ENCODE peak calls at places on chromosomes 16 and 17, in nine cellular contexts. V, C, A, P, S, U, I, K and L are unnamed samples.

GRCh38 chr17:27491713-27492190 is 35.5 kb downstream of the KSR1 start:
- DNase-seq in S (peak), I (no peak), K (no peak), V (no peak), C (no peak), P (no peak), U (peak), A (no peak), L (no peak)

GRCh38 chr17:15171433-15172047 is 93.6 kb downstream of the PMP22 start:
- DNase-seq in S (peak), U (peak), K (peak), A (peak), I (peak), P (no peak), C (peak), V (peak), L (peak)

GRCh38 chr17:9907883-9908648 is 3.0 kb upstream of the RCVRN start:
- DNase-seq in P (no peak), I (no peak), U (no peak), S (no peak), V (peak), A (no peak), K (peak), C (no peak), L (no peak)

GRCh38 chr16:87956771-87957279 is 5.6 kb downstream of the BANP start:
- DNase-seq in P (no peak), S (no peak), C (no peak), I (no peak), V (peak), K (no peak), U (no peak), A (no peak), L (no peak)

GRCh38 chr17:74779948-74780400 is 3.8 kb upstream of the NAT9 start:
- DNase-seq in C (no peak), I (no peak), S (no peak), U (no peak), K (no peak), V (no peak), P (no peak), A (peak), L (peak)

GRCh38 chr16:58118801-58119508 is 10.2 kb downstream of the CFAP20 start:
- DNase-seq in C (no peak), K (no peak), I (no peak), U (no peak), P (no peak), S (no peak), V (peak), A (no peak), L (no peak)

GRCh38 chr16:4387769-4388168 is 16.1 kb downstream of the VASN start:
- DNase-seq in P (no peak), V (no peak), U (no peak), A (no peak), K (no peak), S (peak), C (peak), I (no peak), L (no peak)

GRCh38 chr16:66373667-66374066 is 7.2 kb downstream of the CDH5 start:
- DNase-seq in K (no peak), U (no peak), V (no peak), P (no peak), A (no peak), C (no peak), I (no peak), S (no peak), L (no peak)

GRCh38 chr16:60979119-60979518 is 1057.1 kb downstream of the CDH8 start:
- DNase-seq in K (no peak), S (no peak), U (no peak), C (peak), A (no peak), P (no peak), I (no peak), V (no peak), L (no peak)

GRCh38 chr16:67164599-67165061 is at the start of gene HSF4:
- DNase-seq in A (peak), K (no peak), U (peak), I (peak), V (no peak), S (peak), C (peak), P (no peak), L (no peak)

GRCh38 chr17:57889892-57890856 is 40.3 kb upstream of the MRPS23 start:
- DNase-seq in K (no peak), I (peak), S (peak), C (peak), U (peak), V (peak), A (peak), P (no peak), L (peak)

GRCh38 chr16:11136600-11136999 is 119.4 kb downstream of the SOCS1 start:
- DNase-seq in U (peak), I (no peak), C (peak), K (no peak), S (peak), V (no peak), A (no peak), P (no peak), L (no peak)

GRCh38 chr17:44354582-44355309 is 8.9 kb downstream of the FAM171A2 start:
- DNase-seq in K (no peak), A (peak), P (no peak), V (no peak), C (peak), U (no peak), S (peak), I (no peak), L (no peak)

GRCh38 chr17:77184474-77184873 is 43.7 kb downstream of the SEC14L1 start:
- DNase-seq in K (no peak), A (no peak), V (no peak), U (no peak), P (no peak), I (no peak), S (no peak), C (no peak), L (no peak)

GRCh38 chr17:59436900-59437299 is 105.4 kb downstream of the YPEL2 start:
- DNase-seq in S (no peak), P (no peak), C (peak), K (no peak), A (no peak), I (no peak), U (no peak), V (no peak), L (no peak)

GRCh38 chr17:38511126-38512108 is 83.2 kb downstream of the ARHGAP23 start:
- DNase-seq in C (no peak), V (peak), I (no peak), K (no peak), A (no peak), U (no peak), P (no peak), S (no peak), L (no peak)

GRCh38 chr17:80291260-80291659 is 30.6 kb downstream of the RNF213 start:
- DNase-seq in P (no peak), C (no peak), A (no peak), V (no peak), U (no peak), K (no peak), S (no peak), I (no peak), L (no peak)

GRCh38 chr17:142102-142661 is 4.8 kb downstream of the SCGB1C2 start:
- DNase-seq in I (peak), A (no peak), U (no peak), C (peak), V (peak), K (no peak), P (no peak), S (peak), L (peak)

GRCh38 chr17:81806461-81807209 is 2.7 kb downstream of the GCGR start:
- DNase-seq in V (no peak), I (no peak), A (no peak), S (no peak), K (no peak), C (no peak), U (no peak), P (no peak), L (no peak)

GRCh38 chr17:77320501-77321256 is 179.9 kb downstream of the SEC14L1 start:
- DNase-seq in P (no peak), S (no peak), I (no peak), K (no peak), A (peak), C (peak), V (no peak), U (no peak), L (peak)

GRCh38 chr16:4390266-4391260 is 18.9 kb downstream of the VASN start:
- DNase-seq in I (no peak), S (no peak), C (no peak), V (no peak), A (no peak), K (no peak), P (no peak), U (no peak), L (no peak)

GRCh38 chr17:3667366-3668278 is 756 bp downstream of the TAX1BP3 start:
- DNase-seq in U (peak), A (peak), S (peak), V (peak), C (peak), I (peak), K (peak), P (no peak), L (peak)

GRCh38 chr16:54538241-54538640 is 251.7 kb upstream of the IRX3 start:
- DNase-seq in K (no peak), A (no peak), I (no peak), P (no peak), V (no peak), S (no peak), C (no peak), U (no peak), L (no peak)

GRCh38 chr16:30740364-30741251 is 7.6 kb upstream of the PHKG2 start:
- DNase-seq in C (peak), I (peak), V (peak), S (peak), P (no peak), K (peak), U (peak), A (peak), L (peak)

GRCh38 chr17:69960755-69961154 is 114.3 kb upstream of the KCNJ16 start:
- DNase-seq in A (no peak), K (peak), C (no peak), U (peak), I (peak), V (no peak), S (peak), P (no peak), L (no peak)

GRCh38 chr17:40561871-40562611 is 3.2 kb downstream of the CCR7 start:
- DNase-seq in K (no peak), A (no peak), U (no peak), S (peak), V (no peak), I (no peak), P (no peak), C (no peak), L (no peak)

GRCh38 chr16:2296662-2297505 is 29.0 kb upstream of the RNPS1 start:
- DNase-seq in U (peak), C (no peak), S (peak), A (no peak), V (no peak), I (no peak), P (no peak), K (no peak), L (no peak)

GRCh38 chr16:85697441-85697840 is 8.7 kb upstream of the GINS2 start:
- DNase-seq in C (no peak), A (no peak), S (no peak), V (no peak), I (no peak), K (no peak), U (no peak), P (no peak), L (no peak)

GRCh38 chr16:53052519-53053501 is at the start of gene CHD9NB:
- DNase-seq in I (peak), C (no peak), S (peak), V (peak), K (no peak), A (peak), U (peak), P (no peak), L (no peak)
- TF ChIP-seq POLR2A in I (peak), C (no peak), S (no peak), V (no peak), K (no peak), A (no peak), U (no peak), P (no peak), L (no peak)

DNA sequence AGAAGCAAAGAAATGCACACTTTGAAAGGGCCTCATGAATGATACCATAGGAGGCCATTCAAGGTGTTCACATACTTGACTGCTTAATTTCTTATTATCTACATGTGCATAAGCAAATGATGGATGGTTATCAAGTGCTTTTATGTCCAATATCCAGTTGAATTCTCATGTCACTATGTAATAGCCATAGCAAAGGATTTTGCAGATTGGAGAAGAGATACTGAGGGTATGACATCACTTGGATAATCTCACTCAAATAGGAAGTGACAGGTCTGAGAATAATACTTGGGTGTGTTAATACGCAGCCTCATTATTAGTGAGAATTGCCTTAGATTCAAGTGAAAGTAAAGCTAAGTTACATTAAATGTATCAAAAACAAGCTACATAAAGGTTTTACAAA is 1208.6 kb downstream of the CDH11 start:
- DNase-seq in P (no peak), K (no peak), U (no peak), I (no peak), S (no peak), C (no peak), V (no peak), A (no peak), L (no peak)
- TF ChIP-seq CTCF in P (no peak), K (no peak), U (no peak), I (no peak), S (no peak), C (no peak), V (no peak), A (no peak), L (no peak)

DNA sequence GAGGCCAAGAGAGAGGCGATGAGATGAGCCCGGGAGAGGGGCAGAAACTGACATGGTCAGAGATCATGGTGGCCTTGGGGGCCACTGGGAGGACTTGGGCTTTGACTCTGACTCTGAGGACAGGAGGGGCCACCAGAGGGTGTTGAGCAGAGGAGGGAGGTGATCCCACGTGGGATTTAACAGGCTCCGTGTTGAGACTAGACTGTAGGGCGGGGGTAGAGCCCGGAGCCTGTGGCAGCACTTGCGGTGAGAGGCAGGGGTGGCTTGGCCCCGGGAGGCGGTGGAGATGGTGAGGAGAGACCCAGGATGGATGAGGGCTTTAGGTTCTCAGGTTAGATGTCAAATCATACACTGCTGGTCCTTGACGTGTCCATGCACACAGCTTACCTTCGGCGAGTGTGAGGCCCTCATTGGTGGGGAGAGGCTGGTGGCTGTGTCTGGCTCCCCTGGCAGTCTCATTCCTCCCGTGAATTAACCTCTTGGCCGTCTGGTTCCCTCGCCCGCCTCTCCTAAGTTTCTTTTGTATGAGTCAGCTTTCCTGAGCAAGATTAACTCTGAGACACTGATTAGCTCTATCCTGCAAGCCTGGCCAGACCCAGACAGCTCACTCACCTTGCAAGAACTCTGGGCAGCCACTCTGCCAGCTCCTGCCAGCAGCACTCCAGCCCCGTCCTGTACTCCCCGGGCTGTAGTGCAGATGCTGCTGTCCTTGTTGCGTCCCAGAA is 39.7 kb downstream of the VPS35L start:
- DNase-seq in P (no peak), S (peak), K (no peak), U (no peak), C (peak), I (no peak), V (peak), A (no peak), L (no peak)
- H3K4me3 ChIP-seq in P (no peak), S (no peak), K (no peak), U (no peak), C (no peak), I (no peak), V (no peak), A (no peak), L (no peak)

DNA sequence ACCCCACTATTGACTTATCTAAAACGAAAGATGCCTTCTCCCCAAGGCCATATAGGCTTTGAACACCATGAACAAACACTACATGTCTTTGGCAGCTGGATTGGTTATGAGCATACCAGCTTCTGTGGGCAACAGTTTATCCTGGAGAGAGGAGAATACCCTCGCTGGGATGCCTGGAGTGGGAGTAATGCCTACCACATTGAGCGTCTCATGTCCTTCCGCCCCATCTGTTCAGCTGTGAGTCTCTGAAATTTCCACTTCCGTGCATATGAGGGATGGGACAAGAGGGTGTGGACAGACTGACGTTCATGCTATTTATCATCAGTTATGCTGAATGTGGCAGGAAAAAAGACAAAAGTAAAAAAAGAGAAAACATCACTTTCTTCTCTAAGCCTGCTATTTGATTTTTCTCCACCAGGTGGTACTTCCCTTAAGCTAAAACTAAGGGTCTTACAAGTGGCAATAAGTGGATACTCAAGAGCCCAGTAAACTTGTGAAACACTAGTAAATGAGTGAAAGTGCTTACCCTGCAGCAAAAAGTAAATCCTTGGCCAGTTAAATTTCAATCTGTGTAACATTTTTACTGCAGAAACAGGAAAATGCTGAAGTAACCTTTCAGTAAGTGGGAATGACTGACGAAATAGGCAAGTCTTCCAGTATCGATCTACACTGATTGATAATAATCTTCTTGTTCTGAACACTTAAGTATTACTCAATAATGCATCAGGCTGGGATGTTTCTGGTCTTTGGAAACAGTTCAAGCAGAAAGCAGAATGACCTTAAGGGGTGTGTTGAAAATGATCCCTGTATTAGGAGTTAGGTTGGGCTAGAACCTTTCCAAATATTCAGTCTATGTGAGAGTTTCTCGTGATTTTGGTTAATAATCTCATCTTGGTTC is 5.6 kb downstream of the CRYBA1 start:
- DNase-seq in S (no peak), C (no peak), I (no peak), A (no peak), P (no peak), K (no peak), V (peak), U (no peak), L (no peak)
- TF ChIP-seq POLR2A in S (no peak), C (no peak), I (no peak), A (no peak), P (no peak), K (no peak), V (no peak), U (no peak), L (no peak)

DNA sequence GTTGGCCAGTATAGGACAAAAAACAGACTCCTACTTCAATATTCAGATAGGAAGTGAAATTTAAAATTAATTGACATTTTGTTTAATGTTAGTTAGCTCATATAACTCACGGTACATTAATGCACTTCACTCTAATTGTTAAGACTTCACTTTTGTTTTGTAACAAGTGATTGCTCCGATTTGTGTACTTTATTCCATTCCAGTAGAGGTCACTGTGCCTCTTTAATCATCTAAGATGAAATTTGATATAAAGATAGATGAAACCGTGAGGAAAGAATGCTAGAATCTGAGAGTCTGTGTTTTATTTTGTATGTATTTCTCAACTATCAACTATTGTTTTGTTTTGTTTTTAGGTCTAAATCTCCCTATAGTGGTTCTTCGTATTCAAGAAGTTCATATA is 29.0 kb downstream of the RBBP6 start:
- DNase-seq in I (no peak), V (peak), K (no peak), U (no peak), A (no peak), C (no peak), P (no peak), S (no peak), L (no peak)
- TF ChIP-seq CTCF in I (peak), V (peak), K (no peak), U (peak), A (no peak), C (peak), P (no peak), S (peak), L (no peak)

GRCh38 chr16:6153901-6154300 is 1056.3 kb upstream of the EEF2KMT start:
- DNase-seq in V (no peak), I (no peak), A (no peak), P (no peak), C (no peak), U (no peak), S (no peak), K (no peak), L (no peak)

GRCh38 chr16:6149031-6149430 is 1051.4 kb upstream of the EEF2KMT start:
- DNase-seq in V (no peak), P (no peak), K (no peak), C (no peak), I (no peak), S (no peak), U (no peak), A (no peak), L (no peak)

GRCh38 chr16:6144441-6144840 is 1046.8 kb upstream of the EEF2KMT start:
- DNase-seq in P (no peak), K (no peak), S (no peak), V (no peak), I (no peak), C (no peak), A (no peak), U (no peak), L (no peak)

GRCh38 chr16:6146874-6147425 is 1049.4 kb upstream of the EEF2KMT start:
- DNase-seq in C (no peak), U (no peak), A (no peak), K (no peak), V (no peak), S (no peak), I (no peak), P (no peak), L (no peak)

DNA sequence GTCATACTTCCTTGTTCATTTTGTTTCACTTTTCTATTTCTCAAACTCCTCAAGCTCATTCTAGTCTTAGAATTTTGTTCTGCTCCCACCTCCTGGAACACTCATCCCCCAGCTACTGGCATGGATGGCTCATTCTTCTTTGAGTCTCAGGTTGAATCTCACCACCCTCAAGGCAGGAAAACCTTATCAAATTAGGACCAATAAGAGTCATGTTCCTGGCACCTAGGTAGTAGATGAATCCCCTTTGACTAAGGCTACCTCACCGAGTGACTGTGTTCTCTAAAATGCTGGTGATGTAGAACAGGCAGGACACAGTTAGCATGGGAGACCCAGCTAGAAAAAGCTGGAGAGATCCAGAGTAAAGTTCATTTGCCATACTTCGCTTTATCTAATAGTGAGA is 1050.8 kb upstream of the EEF2KMT start:
- DNase-seq in C (no peak), U (no peak), K (no peak), I (no peak), A (no peak), V (no peak), P (no peak), S (no peak), L (no peak)
- H3K4me3 ChIP-seq in C (no peak), U (no peak), K (no peak), I (no peak), A (no peak), V (no peak), P (no peak), S (no peak), L (no peak)